ENCODE peak calls at places on chromosomes 12 and 14, in four cellular contexts. J, I, V and M are unnamed samples.

GRCh38 chr14:24298892-24299254 is 707 bp downstream of the DHRS1 start:
- DNase-seq in V (no peak), I (no peak), J (no peak), M (no peak)

GRCh38 chr14:69863083-69863482 is 16.1 kb upstream of the SMOC1 start:
- DNase-seq in I (no peak), V (no peak), J (no peak), M (no peak)

GRCh38 chr14:23438130-23438893 is 2.9 kb upstream of the MYH7 start:
- DNase-seq in I (no peak), V (no peak), J (no peak), M (no peak)

GRCh38 chr14:92555440-92556111 is 42.0 kb downstream of the RIN3 start:
- DNase-seq in J (no peak), V (no peak), I (no peak), M (no peak)

GRCh38 chr12:56128669-56129209 is 672 bp downstream of the ESYT1 start:
- DNase-seq in V (peak), J (peak), I (no peak), M (peak)

GRCh38 chr12:106416273-106416672 is 58.7 kb downstream of the POLR3B start:
- DNase-seq in J (no peak), V (no peak), I (no peak), M (no peak)

GRCh38 chr14:103533999-103534575 is 5.1 kb downstream of the TRMT61A start:
- DNase-seq in I (no peak), V (no peak), J (no peak), M (no peak)

GRCh38 chr14:75885829-75886228 is 96.0 kb downstream of the TGFB3 start:
- DNase-seq in J (no peak), I (no peak), V (no peak), M (no peak)

GRCh38 chr14:104644236-104644635 is 39.7 kb upstream of the TMEM179 start:
- DNase-seq in V (no peak), J (no peak), I (no peak), M (no peak)

GRCh38 chr12:115866909-115867525 is 410.5 kb downstream of the MED13L start:
- DNase-seq in J (no peak), V (no peak), I (no peak), M (no peak)

GRCh38 chr14:28494196-28494595 is 272.4 kb upstream of the FOXG1 start:
- DNase-seq in V (no peak), J (no peak), I (no peak), M (no peak)

GRCh38 chr12:772056-772697 is 19.8 kb downstream of the WNK1 start:
- DNase-seq in V (no peak), J (no peak), I (no peak), M (no peak)

GRCh38 chr14:94395900-94396574 is 7.6 kb upstream of the SERPINA1 start:
- DNase-seq in I (no peak), J (no peak), V (no peak), M (no peak)

GRCh38 chr12:60106207-60106606 is 510.4 kb downstream of the SLC16A7 start:
- DNase-seq in I (no peak), J (no peak), V (no peak), M (no peak)

GRCh38 chr14:65131176-65131765 is 29.0 kb upstream of the MAX start:
- DNase-seq in J (no peak), I (no peak), V (no peak), M (no peak)

GRCh38 chr14:33847066-33847465 is 103.8 kb downstream of the EGLN3 start:
- DNase-seq in I (no peak), V (no peak), J (no peak), M (no peak)